ENCODE peak calls at places on chromosome 13, in ten cellular contexts. K is K562, E is tibial nerve, Q is sigmoid colon, V is ovary, B is esophagus muscularis mucosa, H is upper lobe of left lung, J is A549, U is H1, A is SK-N-SH. I is an unnamed sample. For H3K9me3, the result is how much of the 10 kb centered on the place peaks cover.

GRCh38 chr13:42706286-42706685 is 75.1 kb upstream of the FAM216B start:
- DNase-seq in U (no peak), V (no peak), K (no peak), H (no peak), E (no peak), J (no peak), B (no peak), A (no peak), Q (no peak), I (no peak)

GRCh38 chr13:20128459-20128927 is 32.4 kb downstream of the GJA3 start:
- DNase-seq in H (peak), B (no peak), J (no peak), E (no peak), U (no peak), A (peak), Q (peak), K (no peak), V (no peak), I (peak)

GRCh38 chr13:110320645-110321044 is 13.6 kb downstream of the COL4A2 start:
- DNase-seq in K (no peak), J (no peak), B (no peak), Q (no peak), V (no peak), E (no peak), A (no peak), U (no peak), H (no peak), I (no peak)

GRCh38 chr13:96473463-96474157 is 383.7 kb downstream of the HS6ST3 start:
- DNase-seq in V (no peak), A (no peak), U (no peak), H (no peak), J (no peak), E (no peak), Q (no peak), K (no peak), B (no peak), I (no peak)

GRCh38 chr13:64332048-64332447 is 2898.1 kb downstream of the PCDH9 start:
- DNase-seq in V (no peak), H (no peak), E (no peak), U (no peak), B (no peak), J (no peak), Q (no peak), A (peak), K (no peak), I (no peak)

GRCh38 chr13:112107289-112107688 is 40.3 kb downstream of the SOX1 start:
- DNase-seq in U (no peak), K (no peak), A (no peak), B (peak), H (no peak), E (no peak), J (no peak), V (no peak), Q (no peak), I (no peak)

GRCh38 chr13:77409412-77409811 is 82.5 kb upstream of the MYCBP2 start:
- DNase-seq in H (no peak), J (no peak), V (no peak), U (peak), E (no peak), A (no peak), Q (no peak), B (no peak), K (no peak), I (no peak)

GRCh38 chr13:100214886-100215285 is 126.0 kb downstream of the PCCA start:
- DNase-seq in A (no peak), J (peak), V (no peak), B (no peak), H (no peak), U (no peak), E (no peak), Q (no peak), K (no peak), I (no peak)

GRCh38 chr13:106038752-106039151 is 496.7 kb downstream of the EFNB2 start:
- DNase-seq in K (no peak), U (no peak), E (no peak), B (no peak), Q (no peak), A (no peak), J (no peak), V (no peak), H (no peak), I (no peak)

GRCh38 chr13:26007774-26008173 is 44.0 kb downstream of the SHISA2 start:
- DNase-seq in K (no peak), U (no peak), J (no peak), A (no peak), H (no peak), E (no peak), V (no peak), B (no peak), Q (no peak), I (no peak)

GRCh38 chr13:110387451-110388140 is 80.5 kb downstream of the COL4A2 start:
- DNase-seq in Q (peak), K (no peak), V (peak), E (no peak), A (no peak), J (no peak), H (no peak), U (no peak), B (no peak), I (peak)

GRCh38 chr13:20197361-20197834 is 4.7 kb upstream of the GJB2 start:
- DNase-seq in J (peak), A (peak), K (peak), V (no peak), Q (no peak), H (no peak), B (no peak), U (no peak), E (no peak), I (no peak)

GRCh38 chr13:32033744-32034143 is 2.2 kb downstream of the FRY start:
- DNase-seq in A (no peak), H (no peak), J (no peak), K (no peak), B (no peak), U (no peak), Q (no peak), E (no peak), V (no peak), I (no peak)

GRCh38 chr13:93413972-93414717 is 187.5 kb downstream of the GPC6 start:
- DNase-seq in J (no peak), K (no peak), Q (no peak), V (no peak), B (no peak), E (no peak), H (no peak), U (no peak), A (no peak), I (no peak)

GRCh38 chr13:31767175-31767900 is 28.0 kb downstream of the RXFP2 start:
- DNase-seq in H (no peak), B (no peak), U (no peak), K (no peak), A (no peak), V (no peak), Q (no peak), E (no peak), J (no peak), I (no peak)

GRCh38 chr13:86087241-86087640 is 288.0 kb upstream of the SLITRK6 start:
- DNase-seq in H (no peak), U (no peak), B (no peak), V (no peak), J (no peak), E (no peak), Q (no peak), A (no peak), K (no peak), I (no peak)

GRCh38 chr13:25267715-25268114 is 19.6 kb downstream of the MTMR6 start:
- DNase-seq in H (no peak), K (no peak), A (peak), Q (no peak), V (no peak), B (no peak), J (no peak), E (no peak), U (no peak), I (no peak)

GRCh38 chr13:100497394-100497793 is 91.2 kb downstream of the GGACT start:
- DNase-seq in J (no peak), E (no peak), Q (no peak), V (no peak), B (no peak), U (no peak), H (no peak), A (no peak), K (no peak), I (no peak)

GRCh38 chr13:31485183-31485582 is 254.1 kb upstream of the RXFP2 start:
- DNase-seq in J (no peak), A (no peak), V (no peak), K (no peak), H (no peak), E (no peak), U (no peak), Q (no peak), B (no peak), I (no peak)

GRCh38 chr13:22126433-22127021 is 455.7 kb downstream of the FGF9 start:
- DNase-seq in K (no peak), A (no peak), J (no peak), Q (no peak), H (no peak), B (no peak), E (no peak), V (no peak), U (no peak), I (no peak)

GRCh38 chr13:30739646-30740642 is 4.6 kb downstream of the ALOX5AP start:
- DNase-seq in J (peak), V (no peak), B (no peak), U (no peak), A (no peak), H (no peak), E (no peak), Q (no peak), K (no peak), I (no peak)

DNA sequence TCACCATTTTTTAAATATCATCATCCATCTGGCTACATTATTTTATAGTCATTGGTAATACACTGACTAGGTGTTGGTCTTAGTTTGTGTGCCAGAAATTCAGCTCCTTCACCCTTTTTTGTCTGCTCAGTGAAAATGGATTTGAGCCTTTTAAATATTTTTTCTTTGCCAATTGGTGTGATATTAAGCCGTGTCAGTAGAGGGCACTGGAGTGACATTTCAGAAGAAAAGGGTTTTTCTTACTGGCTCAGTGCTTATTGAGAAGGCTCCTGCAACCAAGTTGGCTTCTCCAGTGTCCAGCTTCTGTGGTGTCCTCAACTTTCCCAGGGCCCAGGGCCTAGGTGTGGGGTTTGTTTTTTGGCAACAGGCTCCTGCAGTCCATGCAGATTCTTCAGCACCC is 546.6 kb downstream of the DACH1 start:
- DNase-seq in V (no peak), A (no peak), B (no peak), E (no peak), U (no peak), J (no peak), K (no peak), H (no peak), Q (no peak), I (no peak)
- TF ChIP-seq CTCF in V (no peak), A (peak), B (no peak), E (no peak), U (peak), J (no peak), K (no peak), H (no peak), Q (no peak), I (peak)

DNA sequence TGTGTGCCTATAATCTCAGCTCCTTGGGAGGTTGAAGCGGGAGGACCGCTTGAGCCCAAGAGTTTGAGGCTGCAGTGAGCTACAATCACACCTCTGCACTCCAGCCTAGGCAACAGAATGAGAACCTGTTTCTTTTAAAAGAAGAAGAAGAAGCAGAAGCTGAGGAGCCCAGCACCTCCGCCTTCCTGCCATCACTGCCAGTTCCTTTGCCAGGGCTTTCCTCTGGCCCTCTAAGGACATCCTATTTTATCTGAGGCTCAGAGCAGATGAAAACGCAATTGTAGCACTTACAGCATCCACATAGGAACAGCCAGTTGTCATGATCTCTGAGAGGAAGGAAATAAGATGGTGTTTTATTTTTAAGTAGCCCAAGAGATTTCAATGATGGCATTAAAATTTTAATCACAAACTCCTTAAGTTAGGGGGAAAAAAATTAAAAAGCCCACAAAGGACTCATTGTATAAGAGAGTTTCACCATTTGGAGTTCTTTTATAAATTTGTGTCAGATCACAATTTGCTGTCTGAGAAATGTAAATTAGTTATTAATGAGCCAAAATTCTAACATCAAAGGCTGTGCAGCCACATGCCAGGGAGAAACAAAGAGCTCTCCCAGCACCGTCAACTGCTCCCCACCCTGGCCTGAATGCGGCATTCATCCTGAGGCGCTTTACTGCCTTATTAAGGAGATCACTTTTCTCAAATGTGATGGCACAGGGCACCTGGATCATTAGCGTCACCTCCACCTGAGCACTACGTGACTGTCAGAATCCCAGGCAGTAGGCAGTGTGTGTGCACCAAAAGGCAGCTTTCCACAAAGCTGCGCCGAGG is 393.1 kb downstream of the FOXO1 start:
- DNase-seq in E (no peak), U (no peak), V (no peak), J (no peak), A (no peak), H (no peak), Q (no peak), K (no peak), B (no peak), I (no peak)
- H3K9me3 ChIP-seq in E (under half), U (under half), V (under half), J (under half), A (under half), H (under half), Q (under half), K (under half), B (under half), I (under half)

GRCh38 chr13:49464621-49465325 is 20.7 kb downstream of the SETDB2 start:
- DNase-seq in J (no peak), H (no peak), E (no peak), Q (no peak), K (no peak), V (no peak), B (no peak), U (no peak), A (no peak), I (no peak)
- TF ChIP-seq EP300 in J (no peak), H (no peak), E (peak), Q (no peak), K (no peak), V (no peak), B (no peak), U (no peak), A (no peak), I (no peak)

GRCh38 chr13:49563513-49563912 is 21.8 kb downstream of the RCBTB1 start:
- DNase-seq in H (no peak), U (no peak), E (no peak), B (no peak), A (no peak), K (no peak), Q (no peak), V (no peak), J (no peak), I (no peak)

GRCh38 chr13:49559006-49559405 is 26.4 kb downstream of the RCBTB1 start:
- DNase-seq in A (no peak), U (no peak), B (no peak), V (no peak), K (no peak), E (no peak), Q (no peak), H (no peak), J (no peak), I (no peak)

GRCh38 chr13:49561064-49561410 is 24.3 kb downstream of the RCBTB1 start:
- DNase-seq in U (no peak), K (no peak), Q (no peak), V (no peak), A (peak), H (no peak), J (no peak), B (no peak), E (no peak), I (no peak)

DNA sequence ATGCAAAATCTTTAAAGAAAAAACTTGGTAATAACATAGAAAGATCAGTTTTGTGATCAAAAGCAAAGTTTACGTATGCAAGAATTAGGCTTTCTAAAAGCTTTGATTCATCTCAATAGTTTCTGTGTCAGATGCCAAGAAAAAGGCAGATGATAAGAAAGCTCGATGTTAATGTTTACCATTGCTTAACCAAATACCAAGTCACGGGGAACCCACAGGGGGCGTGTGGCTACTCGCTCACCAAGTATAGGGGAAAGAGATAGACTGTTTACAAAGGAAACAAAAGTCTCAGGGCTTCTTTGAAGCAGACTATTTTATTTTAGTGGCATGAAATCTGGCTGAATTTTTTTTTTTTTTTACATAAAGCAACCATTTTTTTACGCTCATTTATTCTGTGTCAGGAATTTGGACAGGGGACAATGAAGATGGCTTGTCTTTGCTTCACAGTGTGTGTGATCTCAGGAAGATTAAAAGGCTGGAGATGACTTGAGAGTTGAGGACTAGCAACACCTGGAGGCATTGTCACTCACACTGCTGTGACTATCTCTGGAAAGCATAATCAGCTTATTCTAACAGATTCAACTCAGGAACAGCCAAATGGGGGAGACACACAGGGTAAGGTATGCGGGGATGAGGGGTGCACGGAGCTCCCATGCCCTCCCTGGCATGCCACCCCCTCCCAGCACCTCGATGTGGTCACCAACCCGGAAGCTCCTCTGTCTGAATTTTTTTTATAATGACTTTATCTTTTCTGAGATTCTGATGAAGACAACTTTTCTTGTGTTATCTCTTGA is 24.9 kb downstream of the RCBTB1 start:
- DNase-seq in Q (no peak), H (peak), B (no peak), K (no peak), A (no peak), U (no peak), J (peak), V (peak), E (no peak), I (peak)
- TF ChIP-seq CTCF in Q (no peak), H (no peak), B (no peak), K (no peak), A (no peak), U (no peak), J (peak), V (no peak), E (no peak), I (peak)

DNA sequence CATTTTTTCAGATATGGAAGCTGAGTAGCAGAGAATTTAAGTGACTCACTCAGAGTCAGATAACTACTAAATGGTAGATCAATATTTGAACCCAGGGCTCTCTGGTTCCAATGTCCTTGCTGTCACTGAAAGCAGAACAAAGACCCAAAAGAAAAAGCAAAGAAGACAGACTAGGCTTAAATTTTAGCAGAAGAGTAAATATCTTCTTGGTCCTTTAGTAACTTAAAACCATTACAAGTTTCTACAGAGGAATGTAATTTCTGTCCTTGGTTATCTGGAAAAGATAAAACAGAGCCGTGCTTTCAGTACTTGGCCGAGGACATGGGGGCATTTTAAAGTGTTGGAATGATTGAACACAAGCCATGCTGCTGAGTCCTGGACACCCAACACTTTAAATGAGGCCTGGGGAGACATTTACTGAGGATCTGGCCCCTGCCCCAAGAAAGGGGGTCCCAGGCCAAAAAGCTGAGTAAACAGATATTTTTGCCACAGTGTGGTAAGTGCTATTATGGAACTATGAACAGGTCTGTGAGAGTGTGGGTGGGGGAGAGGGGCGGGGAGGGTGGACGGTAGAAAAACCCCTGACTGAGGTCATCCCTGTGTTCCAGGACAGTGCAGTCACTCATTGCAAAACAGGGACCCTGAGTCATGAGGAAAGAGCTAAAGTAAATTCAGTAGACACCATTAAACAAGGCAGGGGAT is 18.5 kb upstream of the KPNA3 start:
- DNase-seq in Q (no peak), U (no peak), K (no peak), A (no peak), J (no peak), V (peak), B (no peak), E (no peak), H (no peak), I (no peak)
- H3K9me3 ChIP-seq in Q (under half), U (under half), K (under half), A (under half), J (under half), V (under half), B (under half), E (under half), H (under half), I (under half)

GRCh38 chr13:102131246-102131645 is 270.6 kb downstream of the FGF14 start:
- DNase-seq in V (no peak), A (no peak), U (no peak), Q (no peak), H (no peak), J (no peak), E (no peak), B (no peak), K (no peak), I (no peak)

GRCh38 chr13:102132896-102133295 is 269.0 kb downstream of the FGF14 start:
- DNase-seq in J (no peak), Q (no peak), B (no peak), U (no peak), A (no peak), H (no peak), E (no peak), K (no peak), V (no peak), I (no peak)

GRCh38 chr13:102127153-102127552 is 274.7 kb downstream of the FGF14 start:
- DNase-seq in J (no peak), V (no peak), Q (no peak), E (no peak), U (no peak), H (no peak), A (no peak), B (no peak), K (no peak), I (no peak)

GRCh38 chr13:102128216-102128800 is 273.5 kb downstream of the FGF14 start:
- DNase-seq in H (peak), Q (no peak), E (no peak), K (no peak), V (no peak), U (no peak), A (no peak), B (no peak), J (no peak), I (no peak)
- TF ChIP-seq EP300 in H (no peak), Q (no peak), E (no peak), K (no peak), V (no peak), U (no peak), A (no peak), B (no peak), J (no peak), I (no peak)

I was measured in transverse colon.